ENCODE peak calls at places on chromosome 5, in seven cellular contexts. V, W, S, Y, T, I and L are unnamed samples.

GRCh38 chr5:94983861-94984535 is 300.9 kb downstream of the MCTP1 start:
- DNase-seq in V (no peak), W (peak; percentile 58), S (no peak), Y (no peak), T (no peak), I (peak; percentile 86), L (no peak)

GRCh38 chr5:72040513-72040912 is 66.8 kb upstream of the MAP1B start:
- DNase-seq in V (no peak), W (no peak), S (no peak), Y (no peak), T (no peak), I (no peak), L (no peak)

GRCh38 chr5:124342027-124342471 is 404.4 kb downstream of the ZNF608 start:
- DNase-seq in V (no peak), W (peak; percentile 24), S (peak; percentile 66), Y (peak; percentile 59), T (no peak), I (peak; percentile 10), L (no peak)

GRCh38 chr5:10667431-10668057 is 93.5 kb downstream of the DAP start:
- DNase-seq in V (no peak), W (no peak), S (no peak), Y (no peak), T (no peak), I (no peak), L (no peak)

GRCh38 chr5:912356-913091 is 19.8 kb downstream of the TRIP13 start:
- DNase-seq in V (peak; percentile 81), W (peak; percentile 96), S (peak; percentile 51), Y (no peak), T (no peak), I (peak; percentile 45), L (no peak)

GRCh38 chr5:178238711-178239592 is 6.3 kb upstream of the PHYKPL start:
- DNase-seq in V (peak; percentile 60), W (no peak), S (no peak), Y (no peak), T (no peak), I (no peak), L (peak; percentile 87)

GRCh38 chr5:135827965-135828792 is 6.3 kb upstream of the SLC25A48 start:
- DNase-seq in V (no peak), W (no peak), S (no peak), Y (no peak), T (no peak), I (no peak), L (no peak)

GRCh38 chr5:129271309-129271708 is 176.8 kb downstream of the ISOC1 start:
- DNase-seq in V (no peak), W (no peak), S (peak; percentile 2), Y (no peak), T (no peak), I (no peak), L (no peak)

GRCh38 chr5:175471628-175472027 is 6.7 kb upstream of the SFXN1 start:
- DNase-seq in V (peak; percentile 31), W (no peak), S (no peak), Y (no peak), T (peak; percentile 27), I (no peak), L (no peak)

GRCh38 chr5:126965061-126965475 is 65.3 kb downstream of the MARCHF3 start:
- DNase-seq in V (no peak), W (peak; percentile 97), S (peak; percentile 74), Y (no peak), T (no peak), I (peak; percentile 89), L (no peak)

GRCh38 chr5:67842806-67843205 is 372.8 kb upstream of the PIK3R1 start:
- DNase-seq in V (no peak), W (no peak), S (peak; percentile 40), Y (no peak), T (no peak), I (peak; percentile 4), L (no peak)

GRCh38 chr5:37501152-37501551 is 122.0 kb downstream of the WDR70 start:
- DNase-seq in V (no peak), W (peak; percentile 7), S (peak; percentile 32), Y (no peak), T (no peak), I (peak; percentile 4), L (no peak)

GRCh38 chr5:56833325-56833724 is 18.0 kb downstream of the MAP3K1 start:
- DNase-seq in V (no peak), W (no peak), S (no peak), Y (no peak), T (no peak), I (no peak), L (peak; percentile 55)

GRCh38 chr5:54741711-54742110 is 224.2 kb downstream of the SNX18 start:
- DNase-seq in V (no peak), W (no peak), S (no peak), Y (no peak), T (no peak), I (no peak), L (no peak)

GRCh38 chr5:135153661-135154060 is 119.6 kb upstream of the PITX1 start:
- DNase-seq in V (no peak), W (no peak), S (no peak), Y (no peak), T (peak; percentile 43), I (no peak), L (no peak)

GRCh38 chr5:138632900-138633489 is 57.8 kb upstream of the HSPA9 start:
- DNase-seq in V (no peak), W (peak; percentile 75), S (peak; percentile 92), Y (peak; percentile 74), T (peak; percentile 60), I (peak; percentile 90), L (peak; percentile 81)

GRCh38 chr5:1228121-1228520 is 2.9 kb downstream of the SLC6A18 start:
- DNase-seq in V (no peak), W (no peak), S (no peak), Y (no peak), T (no peak), I (no peak), L (no peak)

GRCh38 chr5:123429221-123429954 is 6.2 kb upstream of the CEP120 start:
- DNase-seq in V (no peak), W (no peak), S (no peak), Y (no peak), T (no peak), I (peak; percentile 13), L (no peak)

GRCh38 chr5:172612771-172613170 is 28.3 kb upstream of the NEURL1B start:
- DNase-seq in V (no peak), W (no peak), S (no peak), Y (no peak), T (no peak), I (no peak), L (no peak)

GRCh38 chr5:144469106-144469505 is 298.4 kb downstream of the KCTD16 start:
- DNase-seq in V (no peak), W (peak; percentile 33), S (no peak), Y (no peak), T (no peak), I (peak; percentile 59), L (no peak)

GRCh38 chr5:88393721-88394530 is 125.3 kb upstream of the TMEM161B start:
- DNase-seq in V (no peak), W (no peak), S (no peak), Y (no peak), T (no peak), I (no peak), L (no peak)

GRCh38 chr5:65620021-65620420 is 4.1 kb downstream of the TRIM23 start:
- DNase-seq in V (no peak), W (no peak), S (no peak), Y (no peak), T (no peak), I (peak; percentile 30), L (no peak)

GRCh38 chr5:24819841-24820240 is 175.1 kb upstream of the CDH10 start:
- DNase-seq in V (no peak), W (no peak), S (no peak), Y (no peak), T (no peak), I (no peak), L (no peak)

GRCh38 chr5:78649220-78649700 is 688 bp upstream of the LHFPL2 start:
- DNase-seq in V (no peak), W (no peak), S (peak; percentile 35), Y (no peak), T (no peak), I (peak; percentile 45), L (no peak)

GRCh38 chr5:107617052-107617451 is 53.7 kb downstream of the EFNA5 start:
- DNase-seq in V (no peak), W (no peak), S (no peak), Y (no peak), T (no peak), I (no peak), L (no peak)

GRCh38 chr5:113295111-113295539 is 139.7 kb downstream of the TSSK1B start:
- DNase-seq in V (no peak), W (no peak), S (no peak), Y (no peak), T (no peak), I (no peak), L (no peak)

GRCh38 chr5:178380086-178380485 is 147.5 kb upstream of the PHYKPL start:
- DNase-seq in V (no peak), W (no peak), S (no peak), Y (no peak), T (no peak), I (no peak), L (no peak)

GRCh38 chr5:146032911-146033310 is 72.5 kb downstream of the PLAC8L1 start:
- DNase-seq in V (no peak), W (no peak), S (no peak), Y (no peak), T (no peak), I (no peak), L (no peak)

GRCh38 chr5:72160959-72161358 is 53.7 kb downstream of the MAP1B start:
- DNase-seq in V (no peak), W (peak; percentile 83), S (no peak), Y (no peak), T (no peak), I (peak; percentile 75), L (no peak)

GRCh38 chr5:150631326-150631701 is 9.1 kb upstream of the SYNPO start:
- DNase-seq in V (no peak), W (no peak), S (no peak), Y (no peak), T (no peak), I (no peak), L (no peak)
- H3K4me1 ChIP-seq in V (no peaks in the 10 kb centered on the region), W (peaks cover 42% of the 10 kb centered on the region), S (peaks cover 27% of the 10 kb centered on the region), Y (peaks cover 52% of the 10 kb centered on the region), T (no peaks in the 10 kb centered on the region), I (peaks cover 31% of the 10 kb centered on the region), L (peaks cover 32% of the 10 kb centered on the region)

GRCh38 chr5:42675602-42676001 is 81.0 kb upstream of the CCDC152 start:
- DNase-seq in V (no peak), W (no peak), S (no peak), Y (no peak), T (no peak), I (no peak), L (no peak)
- H3K27ac ChIP-seq in V (no peak overlapping the region), W (no peak overlapping the region), S (no peak overlapping the region), Y (no peak overlapping the region), T (no peak overlapping the region), I (no peak overlapping the region), L (no peak overlapping the region)

DNA sequence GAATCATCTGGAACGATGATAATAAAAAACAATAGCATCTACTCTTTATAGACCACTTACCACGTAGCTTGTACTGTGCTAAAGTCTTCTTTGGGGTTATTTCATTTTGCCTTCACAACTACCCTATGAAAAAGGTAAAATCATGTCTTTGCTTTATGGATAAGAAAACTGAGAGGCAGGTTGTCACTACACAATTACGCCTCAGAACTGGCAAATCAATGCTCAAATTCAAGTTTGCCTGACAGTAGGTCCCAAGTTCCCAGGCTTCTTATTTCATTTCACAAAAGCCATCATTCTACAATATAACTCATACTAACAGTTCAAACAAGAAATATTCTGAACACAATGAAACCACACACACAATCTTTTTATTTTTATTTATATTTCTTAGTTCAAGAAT is 258.5 kb downstream of the GABRB2 start:
- DNase-seq in V (no peak), W (no peak), S (no peak), Y (no peak), T (no peak), I (no peak), L (no peak)
- H3K4me1 ChIP-seq in V (no peaks in the 10 kb centered on the region), W (no peaks in the 10 kb centered on the region), S (no peaks in the 10 kb centered on the region), Y (no peaks in the 10 kb centered on the region), T (no peaks in the 10 kb centered on the region), I (no peaks in the 10 kb centered on the region), L (no peaks in the 10 kb centered on the region)

GRCh38 chr5:114387433-114387832 is 25.6 kb downstream of the KCNN2 start:
- DNase-seq in V (no peak), W (no peak), S (no peak), Y (no peak), T (no peak), I (no peak), L (no peak)
- H3K27ac ChIP-seq in V (no peak overlapping the region), W (no peak overlapping the region), S (no peak overlapping the region), Y (no peak overlapping the region), T (no peak overlapping the region), I (no peak overlapping the region), L (no peak overlapping the region)